ENCODE peak calls at places on chromosomes 6 and 20, in seven cellular contexts. O, K, R, X, A, C and P are unnamed samples. For H3K4me1 and H3K9me3, the result is how much of the 10 kb centered on the place peaks cover.

GRCh38 chr6:79048611-79049010 is 29.4 kb downstream of the PHIP start:
- DNase-seq in O (no peak), K (peak), R (no peak), X (no peak), A (no peak), C (peak), P (no peak)

GRCh38 chr6:37182736-37183590 is 13.0 kb downstream of the PIM1 start:
- DNase-seq in O (no peak), K (no peak), R (peak), X (no peak), A (no peak), C (no peak), P (no peak)

GRCh38 chr20:45407067-45407745 is 883 bp upstream of the DBNDD2 start:
- DNase-seq in O (no peak), K (peak), R (no peak), X (peak), A (peak), C (no peak), P (peak)

GRCh38 chr20:61328906-61329558 is 77.0 kb downstream of the CDH4 start:
- DNase-seq in O (no peak), K (peak), R (no peak), X (peak), A (peak), C (no peak), P (no peak)

GRCh38 chr6:38554700-38555413 is 84.9 kb downstream of the BTBD9 start:
- DNase-seq in O (no peak), K (peak), R (no peak), X (no peak), A (no peak), C (no peak), P (no peak)

GRCh38 chr6:105992315-105992961 is 93.7 kb upstream of the PRDM1 start:
- DNase-seq in O (peak), K (peak), R (peak), X (peak), A (peak), C (peak), P (peak)

GRCh38 chr20:21571841-21572690 is 58.2 kb upstream of the NKX2-2 start:
- DNase-seq in O (no peak), K (peak), R (no peak), X (no peak), A (no peak), C (peak), P (no peak)

GRCh38 chr6:795046-795445 is 102.1 kb upstream of the EXOC2 start:
- DNase-seq in O (no peak), K (no peak), R (no peak), X (no peak), A (no peak), C (no peak), P (no peak)

GRCh38 chr6:16591681-16592549 is 169.3 kb downstream of the ATXN1 start:
- DNase-seq in O (no peak), K (no peak), R (peak), X (no peak), A (no peak), C (no peak), P (no peak)

GRCh38 chr6:132780770-132781371 is 17.6 kb downstream of the SLC18B1 start:
- DNase-seq in O (no peak), K (peak), R (no peak), X (no peak), A (no peak), C (no peak), P (no peak)

GRCh38 chr6:90220273-90220672 is 76.4 kb downstream of the BACH2 start:
- DNase-seq in O (no peak), K (no peak), R (no peak), X (no peak), A (no peak), C (no peak), P (no peak)

GRCh38 chr6:121093928-121094327 is 240.4 kb downstream of the TBC1D32 start:
- DNase-seq in O (no peak), K (peak), R (no peak), X (no peak), A (no peak), C (no peak), P (no peak)

GRCh38 chr6:168962886-168963285 is 290.8 kb downstream of the THBS2 start:
- DNase-seq in O (no peak), K (no peak), R (no peak), X (no peak), A (no peak), C (no peak), P (no peak)

GRCh38 chr6:117264487-117265424 is 602 bp upstream of the VGLL2 start:
- DNase-seq in O (no peak), K (peak), R (no peak), X (no peak), A (no peak), C (no peak), P (peak)

GRCh38 chr6:55040102-55040848 is 134.0 kb upstream of the HCRTR2 start:
- DNase-seq in O (no peak), K (peak), R (no peak), X (no peak), A (no peak), C (no peak), P (no peak)

GRCh38 chr20:17882834-17883591 is 85.6 kb downstream of the SNX5 start:
- DNase-seq in O (no peak), K (no peak), R (no peak), X (no peak), A (no peak), C (no peak), P (peak)

GRCh38 chr20:41232971-41233926 is 84.3 kb downstream of the ZHX3 start:
- DNase-seq in O (no peak), K (peak), R (no peak), X (no peak), A (no peak), C (no peak), P (no peak)

GRCh38 chr6:83169511-83169910 is 23.6 kb downstream of the PGM3 start:
- DNase-seq in O (no peak), K (no peak), R (no peak), X (no peak), A (no peak), C (no peak), P (no peak)

GRCh38 chr6:74137910-74138309 is 441.9 kb downstream of the CD109 start:
- DNase-seq in O (no peak), K (peak), R (no peak), X (no peak), A (no peak), C (no peak), P (no peak)

GRCh38 chr6:154298297-154298696 is 58.3 kb downstream of the IPCEF1 start:
- DNase-seq in O (no peak), K (peak), R (peak), X (no peak), A (no peak), C (no peak), P (no peak)

GRCh38 chr6:36946526-36946925 is 8.0 kb upstream of the PI16 start:
- DNase-seq in O (peak), K (no peak), R (no peak), X (peak), A (no peak), C (no peak), P (no peak)

GRCh38 chr20:52824494-52825216 is 147.5 kb upstream of the TSHZ2 start:
- DNase-seq in O (no peak), K (no peak), R (no peak), X (no peak), A (no peak), C (no peak), P (no peak)

GRCh38 chr6:132919028-132919427 is 104.7 kb downstream of the RPS12 start:
- DNase-seq in O (no peak), K (peak), R (no peak), X (no peak), A (no peak), C (no peak), P (no peak)

GRCh38 chr20:35462351-35462750 is 7.0 kb downstream of the CEP250 start:
- DNase-seq in O (no peak), K (no peak), R (no peak), X (no peak), A (no peak), C (no peak), P (no peak)

GRCh38 chr6:128397996-128398395 is 122.4 kb downstream of the PTPRK start:
- DNase-seq in O (no peak), K (no peak), R (no peak), X (no peak), A (no peak), C (no peak), P (no peak)

GRCh38 chr20:6058684-6059295 is 4.9 kb upstream of the LRRN4 start:
- DNase-seq in O (no peak), K (no peak), R (no peak), X (peak), A (no peak), C (no peak), P (no peak)

GRCh38 chr20:24164360-24164759 is 175.8 kb upstream of the GGTLC1 start:
- DNase-seq in O (no peak), K (no peak), R (no peak), X (no peak), A (no peak), C (no peak), P (no peak)

GRCh38 chr6:139625998-139626975 is 251.8 kb upstream of the CITED2 start:
- DNase-seq in O (no peak), K (peak), R (no peak), X (no peak), A (no peak), C (no peak), P (no peak)

GRCh38 chr6:107490568-107491058 is 696 bp downstream of the SOBP start:
- DNase-seq in O (no peak), K (no peak), R (no peak), X (no peak), A (no peak), C (no peak), P (no peak)

GRCh38 chr20:48779435-48779834 is 48.4 kb downstream of the PREX1 start:
- DNase-seq in O (no peak), K (peak), R (no peak), X (no peak), A (no peak), C (no peak), P (no peak)
- H3K4me1 ChIP-seq in O (under half), K (under half), R (under half), X (under half), A (under half), C (under half), P (half or more)

GRCh38 chr6:99607416-99608036 is 893 bp downstream of the PRDM13 start:
- DNase-seq in O (no peak), K (no peak), R (no peak), X (no peak), A (no peak), C (no peak), P (peak)
- H3K9me3 ChIP-seq in O (under half), K (under half), R (under half), X (under half), A (under half), C (under half), P (under half)

GRCh38 chr6:108699290-108700041 is 138.7 kb downstream of the FOXO3 start:
- DNase-seq in O (no peak), K (peak), R (no peak), X (no peak), A (no peak), C (no peak), P (no peak)
- H3K4me3 ChIP-seq in O (no peak), K (no peak), R (no peak), X (no peak), A (no peak), C (no peak), P (no peak)

GRCh38 chr20:32623667-32624157 is 38.6 kb upstream of the NOL4L start:
- DNase-seq in O (no peak), K (no peak), R (no peak), X (no peak), A (no peak), C (no peak), P (no peak)
- H3K4me1 ChIP-seq in O (under half), K (under half), R (under half), X (under half), A (under half), C (under half), P (under half)

GRCh38 chr6:34688956-34689355 is 7.6 kb downstream of the ILRUN start:
- DNase-seq in O (no peak), K (peak), R (no peak), X (no peak), A (no peak), C (no peak), P (no peak)
- H3K9me3 ChIP-seq in O (under half), K (under half), R (under half), X (under half), A (under half), C (under half), P (under half)

GRCh38 chr6:166751051-166751595 is 124.1 kb upstream of the RPS6KA2 start:
- DNase-seq in O (no peak), K (no peak), R (no peak), X (no peak), A (no peak), C (no peak), P (no peak)
- H3K4me3 ChIP-seq in O (no peak), K (no peak), R (no peak), X (no peak), A (no peak), C (no peak), P (no peak)

DNA sequence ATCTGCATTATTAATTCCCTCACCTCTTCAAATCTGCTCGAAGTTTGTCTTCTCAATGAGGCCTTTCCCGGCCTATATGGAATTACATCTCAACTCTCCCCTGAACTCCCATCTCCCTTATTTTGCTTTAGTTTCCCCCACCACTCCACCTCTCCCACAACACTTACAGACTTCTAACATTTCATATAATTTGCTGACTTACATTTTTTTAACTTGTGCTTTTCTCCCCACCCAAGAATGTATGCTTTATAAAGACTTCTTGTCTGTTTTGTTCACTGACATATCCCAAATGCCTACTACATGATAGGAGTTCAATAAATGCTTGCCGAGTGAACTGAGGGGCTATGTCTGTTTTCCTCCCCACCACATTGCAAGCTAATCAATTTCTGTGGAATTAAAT is 3.9 kb upstream of the MARCKS start:
- DNase-seq in O (no peak), K (no peak), R (no peak), X (no peak), A (no peak), C (no peak), P (no peak)
- H3K4me1 ChIP-seq in O (under half), K (under half), R (under half), X (under half), A (under half), C (under half), P (under half)

GRCh38 chr6:124607119-124607627 is 355.1 kb upstream of the RNF217 start:
- DNase-seq in O (no peak), K (peak), R (no peak), X (no peak), A (no peak), C (no peak), P (no peak)
- H3K9me3 ChIP-seq in O (under half), K (under half), R (under half), X (under half), A (under half), C (under half), P (under half)

DNA sequence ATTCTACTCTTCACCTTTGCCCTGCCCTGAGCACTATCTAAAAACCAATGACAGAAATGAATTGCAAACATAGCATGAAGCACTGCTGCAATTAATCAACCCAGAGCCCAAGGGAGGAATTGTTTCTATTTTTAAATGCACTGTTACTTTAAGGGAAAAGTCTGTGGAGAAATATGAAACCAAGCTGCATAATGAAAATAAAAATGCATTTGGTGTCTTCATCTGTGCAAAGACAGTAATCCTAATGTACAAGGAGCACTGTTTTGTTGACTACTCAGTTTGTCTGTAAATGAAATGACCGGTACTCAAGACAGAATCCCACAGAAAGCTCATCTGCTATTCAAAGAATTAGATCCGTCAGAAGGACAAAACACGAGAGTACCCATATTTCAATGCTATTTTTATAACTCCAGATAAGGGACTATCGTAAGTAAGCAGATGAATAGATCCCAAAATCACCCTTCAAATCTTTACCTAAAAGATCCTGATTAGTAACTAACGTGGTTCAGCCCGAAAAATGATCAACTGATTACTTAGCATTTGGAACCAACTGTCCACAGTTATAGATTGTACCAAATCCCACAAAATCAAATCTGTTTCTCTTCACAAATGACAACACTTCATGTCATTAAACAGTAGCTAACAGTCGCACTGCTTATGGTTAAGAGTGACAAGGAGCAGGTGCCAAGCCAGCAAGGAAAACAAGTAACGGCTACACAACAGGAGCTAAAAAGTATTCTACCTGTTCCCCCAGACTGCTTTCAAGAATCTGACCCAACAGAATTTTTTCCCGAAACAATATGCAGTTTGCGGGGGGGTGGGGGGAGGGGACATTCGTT is 2.4 kb downstream of the KIF13A start:
- DNase-seq in O (no peak), K (peak), R (no peak), X (no peak), A (no peak), C (no peak), P (no peak)
- H3K4me3 ChIP-seq in O (peak), K (peak), R (no peak), X (peak), A (peak), C (no peak), P (peak)

GRCh38 chr6:156774872-156775405 is 2.2 kb upstream of the ARID1B start:
- DNase-seq in O (no peak), K (no peak), R (no peak), X (no peak), A (no peak), C (no peak), P (no peak)

GRCh38 chr6:156771761-156772160 is 5.4 kb upstream of the ARID1B start:
- DNase-seq in O (no peak), K (no peak), R (no peak), X (no peak), A (no peak), C (no peak), P (no peak)

GRCh38 chr6:156773935-156774871 is 3.0 kb upstream of the ARID1B start:
- DNase-seq in O (no peak), K (no peak), R (no peak), X (no peak), A (no peak), C (no peak), P (no peak)

GRCh38 chr6:156775717-156776116 is 1.5 kb upstream of the ARID1B start:
- DNase-seq in O (no peak), K (no peak), R (no peak), X (no peak), A (no peak), C (no peak), P (no peak)

DNA sequence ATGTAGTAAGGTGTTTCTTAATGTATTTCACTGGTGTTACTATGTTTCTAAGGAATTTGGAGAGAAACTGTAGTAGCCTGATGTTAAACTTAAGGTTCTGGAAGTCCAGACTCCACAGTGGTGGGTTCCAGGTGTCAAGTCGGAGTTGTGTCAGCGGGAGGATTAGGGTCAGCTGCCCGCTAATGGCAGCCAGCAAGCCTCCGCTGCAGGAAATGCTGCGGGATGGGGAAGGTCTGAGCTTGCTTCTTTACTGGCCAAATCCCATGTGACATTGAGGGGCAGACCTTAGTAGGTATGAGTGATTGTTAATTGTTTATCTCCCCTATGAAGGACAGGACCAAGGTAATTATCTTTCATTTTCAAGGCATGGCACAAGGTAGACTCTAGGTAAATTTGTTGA is 3.7 kb upstream of the ARID1B start:
- DNase-seq in O (no peak), K (no peak), R (no peak), X (no peak), A (no peak), C (no peak), P (no peak)
- H3K4me1 ChIP-seq in O (under half), K (under half), R (under half), X (under half), A (under half), C (under half), P (under half)